ENCODE peak calls at places on chromosomes 7 and 10, in nine cellular contexts. B is Calu3, S is AG09309, A is lung, I is fibroblast of villous mesenchyme, W is heart right ventricle, F is glutamatergic neuron, C is nephron progenitor cell, L is BJ. H is an unnamed sample.
A peak's percentile ranks its signal among the peaks of the same experiment; 100 is the strongest.

GRCh38 chr7:41700044-41700471 is 2.8 kb downstream of the INHBA start:
- DNase-seq in F (no peak), B (no peak), S (no peak), I (no peak), L (no peak), C (no peak), W (no peak), A (no peak), H (no peak)

GRCh38 chr7:138900040-138900828 is 81.0 kb downstream of the KIAA1549 start:
- DNase-seq in I (peak; percentile 48), S (no peak), B (no peak), F (no peak), C (no peak), A (no peak), L (peak; percentile 38), W (no peak), H (no peak)

GRCh38 chr10:100009283-100009792 is 409 bp downstream of the DNMBP start:
- DNase-seq in A (no peak), C (no peak), B (no peak), I (peak; percentile 55), F (peak; percentile 23), L (no peak), S (no peak), W (peak; percentile 19), H (peak; percentile 24)

GRCh38 chr7:36202347-36202896 is 49.4 kb downstream of the EEPD1 start:
- DNase-seq in S (no peak), F (no peak), L (no peak), B (no peak), W (no peak), I (no peak), C (no peak), A (no peak), H (no peak)

GRCh38 chr10:102673961-102674511 is 29.8 kb downstream of the TRIM8 start:
- DNase-seq in W (peak; percentile 71), B (no peak), S (no peak), L (no peak), I (peak; percentile 90), C (peak; percentile 47), A (peak; percentile 70), F (peak; percentile 53), H (no peak)

GRCh38 chr10:90326498-90327267 is 531.2 kb downstream of the HTR7 start:
- DNase-seq in L (no peak), I (peak; percentile 22), B (no peak), A (no peak), W (no peak), C (no peak), S (no peak), F (no peak), H (no peak)

GRCh38 chr10:106338486-106338885 is 826.0 kb downstream of the SORCS1 start:
- DNase-seq in S (no peak), B (no peak), W (no peak), A (no peak), I (no peak), L (no peak), C (no peak), F (no peak), H (no peak)

GRCh38 chr7:80748302-80749042 is 110.0 kb downstream of the CD36 start:
- DNase-seq in B (no peak), W (no peak), I (no peak), C (peak; percentile 18), F (no peak), A (no peak), S (no peak), L (no peak), H (no peak)

GRCh38 chr10:117752103-117752502 is 209.6 kb downstream of the EMX2 start:
- DNase-seq in F (no peak), C (no peak), B (no peak), S (no peak), L (no peak), A (no peak), I (no peak), W (no peak), H (no peak)

GRCh38 chr10:96857613-96858012 is 25.5 kb downstream of the LCOR start:
- DNase-seq in L (no peak), F (no peak), A (no peak), S (no peak), C (no peak), I (peak; percentile 40), W (no peak), B (no peak), H (no peak)

GRCh38 chr10:126904807-126905686 is at the start of gene DOCK1:
- DNase-seq in S (no peak), F (peak; percentile 65), W (peak; percentile 73), L (no peak), I (peak; percentile 72), B (peak; percentile 71), C (peak; percentile 74), A (peak; percentile 75), H (peak; percentile 89)

GRCh38 chr10:125012851-125013528 is 71.1 kb downstream of the ZRANB1 start:
- DNase-seq in S (no peak), L (no peak), F (no peak), W (no peak), I (no peak), A (no peak), B (no peak), C (no peak), H (no peak)

GRCh38 chr10:63103971-63104409 is 29.1 kb upstream of the NRBF2 start:
- DNase-seq in S (no peak), F (no peak), C (no peak), W (no peak), A (no peak), I (no peak), L (no peak), B (no peak), H (no peak)

GRCh38 chr10:77320852-77321496 is 316.6 kb downstream of the KCNMA1 start:
- DNase-seq in C (no peak), B (no peak), L (peak; percentile 65), S (peak; percentile 71), F (no peak), W (no peak), I (peak; percentile 90), A (no peak), H (no peak)

GRCh38 chr7:135257790-135258189 is 24.2 kb downstream of the STRA8 start:
- DNase-seq in B (no peak), C (no peak), I (no peak), A (no peak), L (no peak), F (no peak), S (no peak), W (no peak), H (no peak)

GRCh38 chr7:127943541-127944521 is 87.4 kb downstream of the LRRC4 start:
- DNase-seq in B (no peak), C (no peak), W (no peak), F (peak; percentile 21), L (no peak), I (peak; percentile 32), A (no peak), S (no peak), H (no peak)

GRCh38 chr7:26153823-26154783 is 2.1 kb downstream of the NFE2L3 start:
- DNase-seq in B (peak; percentile 83), C (no peak), I (no peak), F (no peak), W (no peak), A (no peak), S (no peak), L (no peak), H (no peak)

GRCh38 chr7:26153246-26153822 is 1.3 kb downstream of the NFE2L3 start:
- DNase-seq in F (no peak), B (peak; percentile 32), A (no peak), W (no peak), L (no peak), S (no peak), C (peak; percentile 8), I (no peak), H (no peak)

GRCh38 chr7:26151650-26151952 is 397 bp upstream of the NFE2L3 start:
- DNase-seq in A (no peak), B (no peak), S (no peak), W (no peak), C (no peak), I (no peak), F (no peak), L (no peak), H (no peak)

GRCh38 chr7:26151096-26151495 is 902 bp upstream of the NFE2L3 start:
- DNase-seq in S (no peak), F (no peak), C (no peak), B (no peak), W (no peak), A (no peak), L (no peak), I (no peak), H (no peak)

DNA sequence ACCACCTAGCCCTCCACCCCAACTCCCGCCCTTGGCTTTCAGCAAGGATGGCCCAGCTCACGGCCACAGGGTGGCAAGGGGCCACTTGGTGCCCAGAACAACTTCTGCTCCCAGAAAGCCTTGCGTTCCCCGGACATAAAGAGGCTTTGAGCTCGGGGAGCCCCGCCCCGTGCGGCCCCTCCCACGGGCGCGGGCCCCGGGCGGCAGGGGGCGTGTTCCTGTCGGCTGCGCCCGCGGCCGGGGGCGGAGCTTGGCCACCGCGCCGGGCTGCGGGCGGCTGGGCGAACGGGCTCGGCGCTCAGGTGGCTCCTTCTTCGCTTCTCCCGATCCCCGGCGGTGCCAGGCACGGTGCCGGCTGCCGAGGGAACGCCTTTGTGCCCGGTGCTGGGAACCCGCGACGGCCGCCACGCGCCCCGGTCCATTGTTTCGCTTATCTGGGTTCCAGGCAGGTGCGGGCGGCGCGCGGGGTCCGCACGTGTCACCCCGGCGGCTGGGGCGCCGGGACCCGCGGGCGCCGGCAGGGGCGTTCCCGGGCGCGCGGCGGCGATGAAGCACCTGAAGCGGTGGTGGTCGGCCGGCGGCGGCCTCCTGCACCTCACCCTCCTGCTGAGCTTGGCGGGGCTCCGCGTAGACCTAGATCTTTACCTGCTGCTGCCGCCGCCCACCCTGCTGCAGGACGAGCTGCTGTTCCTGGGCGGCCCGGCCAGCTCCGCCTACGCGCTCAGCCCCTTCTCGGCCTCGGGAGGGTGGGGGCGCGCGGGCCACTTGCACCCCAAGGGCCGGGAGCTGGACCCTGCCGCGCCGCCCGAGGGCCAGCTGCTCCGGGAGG is at the start of gene NFE2L3:
- DNase-seq in I (peak; percentile 57), B (peak; percentile 97), F (peak; percentile 77), A (peak; percentile 81), C (peak; percentile 78), L (no peak), S (no peak), W (peak; percentile 75), H (peak; percentile 93)
- TF ChIP-seq CTCF in I (peak; percentile 6), B (no peak), F (no peak), A (no peak), C (no peak), L (no peak), S (no peak), W (no peak), H (no peak)

GRCh38 chr7:6271694-6272371 is 591 bp downstream of the CYTH3 start:
- DNase-seq in W (peak; percentile 43), S (no peak), A (no peak), I (no peak), B (peak; percentile 36), L (no peak), F (peak; percentile 66), C (no peak), H (peak; percentile 40)
- TF ChIP-seq CTCF in W (no peak), S (no peak), A (no peak), I (no peak), B (no peak), L (no peak), F (no peak), C (no peak), H (no peak)

GRCh38 chr10:74151057-74151878 is at the start of gene ADK:
- DNase-seq in S (peak; percentile 84), B (peak; percentile 100), F (peak; percentile 100), A (peak; percentile 100), I (peak; percentile 98), L (peak; percentile 80), C (peak; percentile 100), W (peak; percentile 99), H (peak; percentile 100)
- TF ChIP-seq CTCF in S (peak; percentile 42), B (no peak), F (no peak), A (no peak), I (no peak), L (peak; percentile 42), C (peak; percentile 44), W (no peak), H (no peak)

GRCh38 chr10:91479583-91479982 is 69.4 kb downstream of the HECTD2 start:
- DNase-seq in A (no peak), W (no peak), L (no peak), C (no peak), B (no peak), F (no peak), I (no peak), S (no peak), H (no peak)
- TF ChIP-seq CTCF in A (no peak), W (no peak), L (no peak), C (no peak), B (no peak), F (no peak), I (no peak), S (no peak), H (no peak)

H was measured in pancreas.